ENCODE peak calls at places on chromosomes 16 and 17, in ten cellular contexts. H is transverse colon, E is GM12878, O is sigmoid colon, S is tibial nerve, D is SK-N-SH, W is ovary, B is suprapubic skin, F is H1, N is upper lobe of left lung. Z is an unnamed sample. For H3K4me1 and H3K27me3, the result is how much of the 10 kb centered on the place peaks cover.

GRCh38 chr17:9364837-9365430 is 210.7 kb downstream of the STX8 start:
- DNase-seq in O (no peak), S (no peak), D (no peak), F (no peak), E (no peak), B (no peak), W (no peak), N (no peak), H (no peak), Z (no peak)

GRCh38 chr17:74957935-74958549 is 14.5 kb downstream of the HID1 start:
- DNase-seq in O (peak), S (peak), F (peak), N (peak), H (peak), W (peak), D (peak), E (no peak), B (peak), Z (peak)

GRCh38 chr16:72824761-72825160 is 223.2 kb downstream of the ZFHX3 start:
- DNase-seq in H (no peak), O (no peak), N (no peak), W (no peak), D (no peak), S (no peak), B (no peak), E (no peak), F (no peak), Z (no peak)

GRCh38 chr17:3890082-3890892 is 2.6 kb downstream of the CAMKK1 start:
- DNase-seq in D (peak), N (peak), B (peak), S (peak), H (peak), E (no peak), F (no peak), O (peak), W (peak), Z (peak)

GRCh38 chr16:55664786-55665407 is 9.1 kb downstream of the SLC6A2 start:
- DNase-seq in D (no peak), O (no peak), W (no peak), H (no peak), F (no peak), N (no peak), B (peak), S (no peak), E (no peak), Z (no peak)

GRCh38 chr17:18967806-18968744 is 16.1 kb downstream of the SLC5A10 start:
- DNase-seq in W (no peak), O (no peak), E (no peak), H (no peak), B (no peak), F (no peak), D (no peak), S (no peak), N (no peak), Z (peak)

GRCh38 chr17:83196088-83196765 is 116.8 kb downstream of the METRNL start:
- DNase-seq in B (peak), F (no peak), H (no peak), N (peak), E (no peak), W (no peak), D (no peak), O (peak), S (peak), Z (no peak)

GRCh38 chr16:81424761-81425160 is 19.8 kb upstream of the CMIP start:
- DNase-seq in B (no peak), N (peak), W (no peak), E (peak), S (no peak), D (no peak), O (no peak), F (no peak), H (no peak), Z (no peak)

GRCh38 chr16:67177743-67178699 is 5.7 kb downstream of the MATCAP1 start:
- DNase-seq in N (peak), B (no peak), W (peak), H (peak), F (peak), S (no peak), O (peak), E (no peak), D (peak), Z (peak)

GRCh38 chr16:1535391-1536291 is 2.2 kb downstream of the TMEM204 start:
- DNase-seq in F (no peak), B (no peak), O (no peak), W (no peak), E (no peak), H (no peak), N (no peak), S (no peak), D (no peak), Z (no peak)

GRCh38 chr17:77728022-77728671 is 230.4 kb upstream of the TNRC6C start:
- DNase-seq in S (peak), H (no peak), W (no peak), F (peak), B (no peak), O (no peak), D (peak), E (no peak), N (peak), Z (no peak)

GRCh38 chr16:4021070-4021779 is 95.0 kb downstream of the ADCY9 start:
- DNase-seq in W (no peak), D (no peak), N (peak), B (no peak), F (no peak), O (no peak), S (peak), H (peak), E (no peak), Z (peak)

GRCh38 chr17:35210741-35211140 is 16.5 kb upstream of the SLC35G3 start:
- DNase-seq in W (no peak), F (no peak), O (no peak), S (no peak), D (no peak), E (no peak), B (no peak), H (no peak), N (no peak), Z (no peak)

GRCh38 chr17:81309140-81309858 is 14.2 kb upstream of the SLC38A10 start:
- DNase-seq in H (peak), N (peak), B (peak), E (no peak), F (peak), D (peak), O (peak), W (no peak), S (peak), Z (peak)

GRCh38 chr16:67563708-67564468 is 1.6 kb downstream of the CTCF start:
- DNase-seq in S (peak), E (no peak), O (peak), W (peak), D (peak), H (peak), B (no peak), F (no peak), N (peak), Z (peak)

GRCh38 chr16:10255728-10256127 is 73.5 kb upstream of the GRIN2A start:
- DNase-seq in E (no peak), N (no peak), D (no peak), W (no peak), H (no peak), F (no peak), O (no peak), B (no peak), S (no peak), Z (no peak)

GRCh38 chr17:34709108-34709779 is 129.9 kb downstream of the TMEM132E start:
- DNase-seq in H (no peak), N (no peak), E (no peak), W (no peak), O (no peak), F (no peak), S (no peak), B (no peak), D (no peak), Z (no peak)

GRCh38 chr17:65537845-65538678 is 23.4 kb downstream of the AXIN2 start:
- DNase-seq in H (no peak), N (no peak), D (no peak), B (no peak), W (no peak), O (no peak), F (no peak), E (no peak), S (no peak), Z (no peak)

GRCh38 chr17:19248923-19249574 is 11.9 kb downstream of the EPN2 start:
- DNase-seq in B (no peak), S (no peak), O (peak), F (no peak), E (no peak), D (no peak), N (peak), H (peak), W (no peak), Z (no peak)

GRCh38 chr16:70159355-70160348 is 13.9 kb upstream of the CLEC18C start:
- DNase-seq in S (no peak), O (no peak), D (peak), W (no peak), F (no peak), N (no peak), E (no peak), B (no peak), H (no peak), Z (no peak)

GRCh38 chr17:7789131-7789530 is 44.9 kb upstream of the KDM6B start:
- DNase-seq in W (no peak), N (no peak), E (no peak), H (no peak), D (no peak), B (no peak), O (no peak), F (no peak), S (no peak), Z (no peak)

GRCh38 chr17:59620064-59620359 is 317 bp downstream of the CLTC start:
- DNase-seq in B (no peak), H (no peak), W (no peak), S (no peak), D (no peak), E (no peak), O (no peak), N (no peak), F (no peak), Z (no peak)
- H3K4me1 ChIP-seq in B (half or more), H (under half), W (under half), S (half or more), D (under half), E (under half), O (half or more), N (under half), F (under half), Z (under half)

DNA sequence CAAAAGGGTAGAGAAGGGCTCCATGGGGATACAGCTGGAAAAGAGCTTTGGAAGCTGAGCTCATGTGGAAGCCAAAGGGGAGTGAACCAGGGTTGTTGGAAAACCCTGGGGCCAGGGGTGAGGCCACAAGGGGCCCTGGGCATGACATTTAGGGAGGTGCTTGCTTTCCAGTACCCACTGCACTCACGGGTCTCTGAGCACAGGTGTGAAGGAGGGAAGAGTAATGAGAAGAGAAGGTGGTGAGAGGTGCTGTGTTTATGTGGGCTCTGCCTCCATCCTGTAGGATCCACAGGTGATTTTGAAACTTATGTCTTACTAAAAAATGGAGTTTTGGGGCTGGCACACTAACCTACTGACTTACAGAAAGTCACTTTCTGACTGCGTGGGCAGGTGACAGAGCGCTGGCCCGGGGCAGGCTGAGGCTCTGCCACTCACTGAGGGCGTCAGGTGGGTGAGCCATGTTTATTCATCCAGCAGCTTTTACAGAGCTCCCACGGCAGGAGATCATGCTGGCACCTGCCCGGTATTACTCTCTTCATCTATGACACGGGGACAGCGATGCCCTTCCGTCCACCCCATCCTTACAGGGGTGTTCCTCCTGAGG is 18.9 kb downstream of the KSR1 start:
- DNase-seq in B (no peak), H (no peak), S (no peak), F (no peak), N (no peak), W (no peak), O (no peak), E (no peak), D (no peak), Z (no peak)
- TF ChIP-seq EP300 in B (no peak), H (no peak), S (no peak), F (no peak), N (no peak), W (no peak), O (no peak), E (no peak), D (no peak), Z (no peak)

GRCh38 chr17:42881768-42882565 is 18.6 kb upstream of the G6PC1 start:
- DNase-seq in O (no peak), W (no peak), N (peak), D (no peak), B (no peak), E (no peak), F (no peak), H (no peak), S (no peak), Z (no peak)
- H3K27me3 ChIP-seq in O (under half), W (under half), N (under half), D (under half), B (under half), E (under half), F (under half), H (under half), S (under half), Z (under half)

DNA sequence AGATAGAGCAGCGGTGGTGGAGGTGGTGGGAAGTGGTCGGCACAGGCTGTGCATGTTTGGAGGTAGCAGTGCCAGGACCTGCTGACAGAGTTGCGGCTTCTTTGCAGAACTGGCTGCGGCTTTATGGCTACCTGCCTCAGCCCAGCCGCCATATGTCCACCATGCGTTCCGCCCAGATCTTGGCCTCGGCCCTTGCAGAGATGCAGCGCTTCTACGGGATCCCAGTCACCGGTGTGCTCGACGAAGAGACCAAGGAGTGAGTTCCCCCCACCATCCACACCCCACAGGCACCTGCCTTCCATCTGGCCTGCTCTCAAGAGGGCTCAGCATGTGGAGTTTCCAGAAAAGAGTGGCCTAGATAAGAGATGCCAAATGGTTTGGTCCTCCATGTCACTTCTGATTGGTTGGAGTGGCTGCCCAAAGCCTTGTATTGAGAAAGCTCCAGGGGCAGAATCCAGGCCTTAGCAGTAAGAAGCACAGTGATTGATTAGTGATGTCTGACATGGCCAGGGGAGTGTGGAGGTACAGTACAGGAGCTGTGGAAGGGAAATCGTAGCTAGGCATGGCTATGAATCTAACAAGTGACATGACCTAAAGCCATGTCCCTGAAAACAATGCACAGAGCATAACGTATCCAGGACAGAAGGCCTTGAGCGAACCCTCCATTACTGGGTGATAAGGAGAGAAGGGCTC is 12.0 kb downstream of the MMP15 start:
- DNase-seq in F (no peak), N (no peak), W (no peak), D (peak), O (no peak), B (no peak), H (no peak), S (no peak), E (no peak), Z (no peak)
- H3K4me1 ChIP-seq in F (under half), N (under half), W (under half), D (under half), O (under half), B (under half), H (under half), S (under half), E (under half), Z (under half)

GRCh38 chr16:19219836-19220235 is 51.8 kb downstream of the SYT17 start:
- DNase-seq in N (no peak), H (no peak), E (no peak), O (no peak), D (no peak), B (no peak), F (no peak), S (no peak), W (no peak), Z (no peak)

GRCh38 chr16:19212059-19212458 is 44.0 kb downstream of the SYT17 start:
- DNase-seq in D (no peak), W (no peak), B (no peak), E (no peak), N (no peak), S (no peak), H (no peak), O (no peak), F (no peak), Z (no peak)

GRCh38 chr16:19218581-19218980 is 50.5 kb downstream of the SYT17 start:
- DNase-seq in D (no peak), H (no peak), N (no peak), S (no peak), W (no peak), B (no peak), O (no peak), E (no peak), F (no peak), Z (no peak)

GRCh38 chr16:19213885-19214284 is 45.8 kb downstream of the SYT17 start:
- DNase-seq in W (no peak), F (no peak), E (no peak), D (no peak), H (no peak), S (no peak), B (no peak), N (no peak), O (no peak), Z (no peak)

DNA sequence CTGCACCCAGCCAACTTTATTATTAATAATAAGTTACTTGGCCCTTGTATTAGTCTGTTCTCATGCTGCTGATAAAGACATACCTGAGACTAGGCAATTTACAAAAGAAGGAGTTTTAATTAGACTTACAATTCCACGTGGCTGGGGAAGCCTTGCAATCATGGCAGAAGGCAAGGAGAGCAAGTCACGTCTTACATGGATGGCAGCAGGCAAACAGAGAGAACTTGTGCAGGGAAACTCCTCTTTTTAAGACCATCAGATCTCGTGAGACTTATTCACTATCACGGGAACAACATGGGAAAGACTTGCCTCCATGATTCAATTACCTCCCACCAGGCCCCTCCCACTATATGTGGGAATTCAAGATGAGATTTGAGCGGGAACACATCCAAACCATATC is 47.7 kb downstream of the SYT17 start:
- DNase-seq in W (no peak), O (no peak), N (no peak), F (no peak), B (no peak), D (no peak), E (no peak), S (no peak), H (no peak), Z (no peak)
- TF ChIP-seq EP300 in W (no peak), O (no peak), N (no peak), F (no peak), B (no peak), D (no peak), E (no peak), S (no peak), H (no peak), Z (no peak)

GRCh38 chr16:84382396-84382795 is 14.1 kb downstream of the ATP2C2 start:
- DNase-seq in N (no peak), W (no peak), S (no peak), F (no peak), D (no peak), H (no peak), O (no peak), E (no peak), B (no peak), Z (no peak)
- H3K27me3 ChIP-seq in N (under half), W (under half), S (under half), F (under half), D (under half), H (under half), O (under half), E (under half), B (under half), Z (under half)

GRCh38 chr17:78882546-78883089 is 20.4 kb downstream of the CEP295NL start:
- DNase-seq in S (no peak), E (no peak), B (no peak), N (peak), F (no peak), H (no peak), O (no peak), D (peak), W (no peak), Z (no peak)
- H3K4me1 ChIP-seq in S (half or more), E (under half), B (half or more), N (under half), F (under half), H (under half), O (half or more), D (half or more), W (under half), Z (half or more)

Z was measured in stomach.